ENCODE peak calls at places on chromosome 7, in nine cellular contexts. G is AG04449; R is spleen; F is dorsolateral prefrontal cortex; A is lower lobe of right lung; J is CD4-positive, alpha-beta T cell; Q is kidney epithelial cell; O is sigmoid colon; U is heart right ventricle. B is an unnamed sample.

GRCh38 chr7:128389085-128389814 is 20.5 kb downstream of the IMPDH1 start:
- DNase-seq in A (no peak), O (no peak), Q (no peak), G (no peak), F (no peak), U (no peak), J (no peak), R (no peak), B (no peak)

GRCh38 chr7:45020915-45021314 is 20.9 kb downstream of the CCM2 start:
- DNase-seq in R (no peak), A (no peak), Q (no peak), J (no peak), O (peak), F (no peak), U (no peak), G (no peak), B (no peak)

GRCh38 chr7:148253629-148254028 is 336.9 kb upstream of the C7orf33 start:
- DNase-seq in G (no peak), J (no peak), R (no peak), F (no peak), O (no peak), U (no peak), Q (no peak), A (no peak), B (no peak)

GRCh38 chr7:127782550-127783266 is 130.7 kb downstream of the SND1 start:
- DNase-seq in O (no peak), Q (no peak), U (no peak), J (no peak), R (no peak), G (no peak), A (no peak), F (no peak), B (no peak)

GRCh38 chr7:55477781-55478374 is 94.4 kb downstream of the VOPP1 start:
- DNase-seq in O (no peak), F (no peak), R (peak), Q (peak), U (no peak), G (peak), J (no peak), A (no peak), B (no peak)

GRCh38 chr7:135510603-135511183 is 791 bp upstream of the CNOT4 start:
- DNase-seq in U (no peak), O (no peak), Q (no peak), J (no peak), F (peak), G (no peak), R (no peak), A (no peak), B (no peak)

GRCh38 chr7:22911889-22912288 is 89.2 kb upstream of the TOMM7 start:
- DNase-seq in J (no peak), G (no peak), F (no peak), R (no peak), Q (no peak), U (no peak), O (no peak), A (no peak), B (no peak)

GRCh38 chr7:136000288-136000913 is 23.2 kb upstream of the MTPN start:
- DNase-seq in F (no peak), U (no peak), G (no peak), R (no peak), A (no peak), O (no peak), Q (no peak), J (no peak), B (no peak)

GRCh38 chr7:102094311-102094710 is 192.4 kb upstream of the SH2B2 start:
- DNase-seq in A (no peak), R (no peak), U (no peak), G (peak), J (no peak), F (no peak), Q (no peak), O (no peak), B (no peak)

GRCh38 chr7:7190142-7190541 is 7.8 kb downstream of the C1GALT1 start:
- DNase-seq in O (no peak), J (no peak), G (no peak), R (no peak), A (no peak), F (no peak), U (no peak), Q (no peak), B (no peak)

GRCh38 chr7:150335774-150336112 is 5.7 kb downstream of the RARRES2 start:
- DNase-seq in G (no peak), A (no peak), F (no peak), J (no peak), Q (no peak), U (no peak), O (no peak), R (no peak), B (no peak)

GRCh38 chr7:3482147-3482921 is 181.3 kb downstream of the SDK1 start:
- DNase-seq in J (no peak), R (no peak), A (no peak), Q (no peak), U (no peak), G (no peak), F (no peak), O (no peak), B (no peak)

GRCh38 chr7:48389977-48390376 is 218.7 kb downstream of the ABCA13 start:
- DNase-seq in U (no peak), A (no peak), Q (peak), J (no peak), F (no peak), O (no peak), G (no peak), R (no peak), B (peak)

GRCh38 chr7:73364006-73364728 is 36.2 kb downstream of the FKBP6 start:
- DNase-seq in J (no peak), A (no peak), O (no peak), R (no peak), F (no peak), Q (no peak), G (no peak), U (no peak), B (no peak)

GRCh38 chr7:107723255-107723654 is 20.7 kb upstream of the CBLL1 start:
- DNase-seq in J (no peak), Q (no peak), A (no peak), U (no peak), G (no peak), F (no peak), R (no peak), O (no peak), B (no peak)

GRCh38 chr7:5636914-5637313 is 144.5 kb downstream of the RNF216 start:
- DNase-seq in G (peak), Q (peak), R (peak), U (peak), F (peak), A (no peak), O (peak), J (no peak), B (no peak)

GRCh38 chr7:151819826-151820225 is 57.1 kb downstream of the PRKAG2 start:
- DNase-seq in O (no peak), R (peak), U (no peak), A (no peak), F (no peak), Q (no peak), G (no peak), J (no peak), B (peak)

GRCh38 chr7:13724631-13725566 is 264.6 kb downstream of the ETV1 start:
- DNase-seq in U (no peak), O (no peak), F (no peak), G (no peak), R (no peak), A (no peak), Q (peak), J (no peak), B (no peak)

GRCh38 chr7:132933076-132933466 is 148.8 kb downstream of the CHCHD3 start:
- DNase-seq in G (peak), J (no peak), A (no peak), U (no peak), R (no peak), Q (no peak), F (no peak), O (no peak), B (no peak)

GRCh38 chr7:121313793-121314676 is 14.8 kb upstream of the WNT16 start:
- DNase-seq in U (no peak), F (no peak), A (no peak), J (no peak), O (no peak), R (no peak), Q (peak), G (no peak), B (no peak)

GRCh38 chr7:92044940-92045339 is 89.3 kb downstream of the CYP51A1 start:
- DNase-seq in U (no peak), J (no peak), Q (no peak), F (no peak), R (no peak), A (no peak), G (no peak), O (no peak), B (no peak)

GRCh38 chr7:151607464-151607867 is 87.8 kb upstream of the RHEB start:
- DNase-seq in Q (no peak), F (no peak), R (no peak), U (no peak), J (no peak), G (no peak), O (no peak), A (no peak), B (no peak)

GRCh38 chr7:76260171-76260703 is 42.2 kb upstream of the HSPB1 start:
- DNase-seq in U (no peak), F (no peak), R (no peak), J (peak), O (no peak), Q (no peak), G (no peak), A (no peak), B (no peak)

GRCh38 chr7:3095046-3095445 is 51.4 kb upstream of the CARD11 start:
- DNase-seq in Q (no peak), O (no peak), G (no peak), F (no peak), J (peak), A (peak), U (peak), R (peak), B (peak)

GRCh38 chr7:143391462-143392404 is 10.6 kb downstream of the ZYX start:
- DNase-seq in R (no peak), F (no peak), G (no peak), O (peak), U (peak), J (no peak), A (no peak), Q (no peak), B (no peak)

GRCh38 chr7:157851501-157852067 is 514.8 kb downstream of the DNAJB6 start:
- DNase-seq in U (peak), R (peak), F (no peak), J (peak), G (no peak), A (peak), Q (no peak), O (peak), B (peak)

GRCh38 chr7:144842377-144842851 is 6.6 kb upstream of the TPK1 start:
- DNase-seq in A (peak), U (peak), F (no peak), Q (no peak), G (no peak), O (peak), R (peak), J (no peak), B (peak)

GRCh38 chr7:17722798-17723197 is 217.5 kb downstream of the SNX13 start:
- DNase-seq in U (no peak), O (no peak), J (no peak), F (no peak), Q (no peak), R (no peak), G (no peak), A (no peak), B (no peak)
- TF ChIP-seq CTCF in U (no peak), O (no peak), J (no peak), F (no peak), Q (no peak), R (no peak), G (no peak), A (no peak), B (no peak)

DNA sequence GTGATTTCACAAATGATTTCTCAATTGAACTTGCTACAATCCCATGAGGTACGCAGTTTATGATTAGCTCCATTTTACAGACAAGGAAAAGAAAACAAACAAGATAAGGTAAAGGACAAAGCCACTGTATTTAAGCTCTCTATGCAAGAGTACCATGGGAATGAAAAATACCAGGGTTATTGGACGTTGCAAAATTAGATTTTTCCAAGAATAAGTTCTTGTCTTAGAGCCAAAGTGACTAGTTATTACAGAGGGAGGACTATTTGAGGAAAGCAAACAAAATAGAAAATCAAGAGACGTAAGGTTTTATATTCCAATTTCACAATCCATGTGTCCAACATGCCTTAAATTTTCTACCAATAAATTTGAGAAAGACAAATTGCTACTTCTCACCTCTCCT is 97.9 kb upstream of the PTN start:
- DNase-seq in R (no peak), J (no peak), Q (no peak), A (no peak), G (no peak), U (no peak), O (no peak), F (no peak), B (no peak)
- TF ChIP-seq CTCF in R (no peak), J (no peak), Q (no peak), A (no peak), G (no peak), U (no peak), O (no peak), F (no peak), B (no peak)

GRCh38 chr7:1094870-1095269 is 7.0 kb downstream of the GPER1 start:
- DNase-seq in Q (no peak), O (no peak), J (no peak), U (no peak), A (no peak), F (no peak), R (peak), G (no peak), B (no peak)

GRCh38 chr7:1096156-1097119 is 8.5 kb downstream of the GPER1 start:
- DNase-seq in A (peak), R (peak), F (no peak), U (no peak), O (no peak), Q (no peak), G (no peak), J (no peak), B (no peak)

GRCh38 chr7:1093916-1094508 is 6.1 kb downstream of the GPER1 start:
- DNase-seq in F (no peak), O (no peak), U (no peak), G (no peak), A (no peak), J (no peak), Q (no peak), R (peak), B (no peak)

GRCh38 chr7:1097120-1097504 is 9.2 kb downstream of the GPER1 start:
- DNase-seq in R (peak), Q (no peak), U (no peak), O (no peak), J (no peak), G (no peak), A (no peak), F (no peak), B (no peak)

DNA sequence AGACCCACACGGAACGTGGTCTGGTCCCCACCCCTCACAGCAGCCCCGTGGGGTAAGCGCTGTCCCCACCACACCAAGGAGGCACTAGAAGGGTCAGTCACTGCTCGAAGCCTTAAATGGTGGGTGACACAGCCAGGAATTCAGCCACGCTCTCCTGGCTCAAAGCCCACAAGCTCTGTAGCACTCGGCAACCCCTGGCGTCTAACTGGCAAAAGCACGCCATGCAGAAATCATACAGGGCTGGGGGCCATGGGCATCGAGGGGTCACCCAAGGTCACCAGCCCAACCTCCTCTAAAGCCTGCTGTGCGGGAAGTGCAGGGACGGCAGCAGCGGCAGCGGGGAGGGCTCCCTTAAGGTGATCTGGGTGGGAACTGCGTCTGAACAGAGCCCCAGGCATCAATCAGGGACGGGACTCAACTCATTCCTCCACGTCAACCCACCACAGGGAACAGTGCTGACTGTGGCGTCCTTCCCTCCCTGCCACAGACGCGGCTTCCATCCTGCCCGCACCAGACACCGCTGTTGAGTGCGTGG is 7.8 kb downstream of the GPER1 start:
- DNase-seq in G (no peak), J (no peak), F (no peak), A (no peak), Q (no peak), R (peak), O (no peak), U (peak), B (no peak)
- TF ChIP-seq CTCF in G (no peak), J (no peak), F (no peak), A (no peak), Q (no peak), R (no peak), O (no peak), U (no peak), B (no peak)

GRCh38 chr7:83937930-83938329 is 256.7 kb downstream of the SEMA3A start:
- DNase-seq in A (peak), F (no peak), Q (no peak), O (no peak), G (no peak), R (no peak), U (no peak), J (no peak), B (no peak)

GRCh38 chr7:83931968-83932367 is 262.6 kb downstream of the SEMA3A start:
- DNase-seq in U (no peak), Q (no peak), G (no peak), F (no peak), A (no peak), R (no peak), O (no peak), J (no peak), B (no peak)

GRCh38 chr7:83930262-83930661 is 264.3 kb downstream of the SEMA3A start:
- DNase-seq in J (no peak), Q (no peak), G (no peak), F (no peak), O (no peak), U (no peak), R (no peak), A (no peak), B (no peak)

GRCh38 chr7:83936056-83936703 is 258.4 kb downstream of the SEMA3A start:
- DNase-seq in Q (peak), G (peak), F (peak), O (peak), A (peak), U (peak), J (peak), R (no peak), B (peak)

DNA sequence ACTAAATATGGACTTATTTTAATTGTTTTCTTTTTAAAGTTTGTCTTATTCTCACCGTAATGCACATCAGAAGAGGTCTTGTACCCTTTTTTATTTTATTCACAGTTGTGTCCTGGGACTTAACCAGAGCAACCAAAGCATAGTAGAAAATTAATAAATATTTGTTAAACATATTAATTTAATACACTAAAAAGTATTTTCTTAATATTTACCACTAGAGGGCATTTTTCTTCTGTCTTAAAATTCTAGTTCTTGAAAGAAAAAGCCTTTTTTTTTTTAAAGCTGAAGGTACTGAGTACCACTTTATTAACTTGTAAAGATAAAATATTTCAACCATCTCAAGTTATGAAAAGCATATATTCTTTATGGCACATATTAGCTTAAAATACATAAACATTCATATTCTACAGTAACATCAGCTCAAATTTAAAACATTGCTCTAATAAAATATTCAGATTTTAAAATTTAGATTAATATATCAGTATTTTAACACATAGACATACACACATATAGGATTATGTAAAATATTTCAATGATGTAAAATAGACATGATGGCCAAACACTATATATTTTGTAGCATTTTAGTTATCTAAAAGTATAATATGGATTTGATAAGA is 260.4 kb downstream of the SEMA3A start:
- DNase-seq in F (no peak), J (no peak), G (no peak), A (no peak), O (no peak), U (no peak), R (no peak), Q (no peak), B (no peak)
- TF ChIP-seq CTCF in F (peak), J (no peak), G (no peak), A (peak), O (no peak), U (no peak), R (no peak), Q (peak), B (peak)

GRCh38 chr7:25708211-25708610 is 443.8 kb upstream of the NFE2L3 start:
- DNase-seq in R (no peak), G (no peak), Q (no peak), A (no peak), J (no peak), O (no peak), F (no peak), U (no peak), B (no peak)

GRCh38 chr7:25710954-25711353 is 441.0 kb upstream of the NFE2L3 start:
- DNase-seq in G (no peak), U (no peak), O (no peak), F (no peak), Q (no peak), J (no peak), A (no peak), R (no peak), B (no peak)

GRCh38 chr7:25711940-25712339 is 440.1 kb upstream of the NFE2L3 start:
- DNase-seq in R (no peak), G (no peak), J (no peak), O (no peak), U (no peak), Q (no peak), F (no peak), A (no peak), B (no peak)

GRCh38 chr7:25712500-25712899 is 439.5 kb upstream of the NFE2L3 start:
- DNase-seq in Q (no peak), R (no peak), G (no peak), O (no peak), U (no peak), A (no peak), F (no peak), J (no peak), B (no peak)

DNA sequence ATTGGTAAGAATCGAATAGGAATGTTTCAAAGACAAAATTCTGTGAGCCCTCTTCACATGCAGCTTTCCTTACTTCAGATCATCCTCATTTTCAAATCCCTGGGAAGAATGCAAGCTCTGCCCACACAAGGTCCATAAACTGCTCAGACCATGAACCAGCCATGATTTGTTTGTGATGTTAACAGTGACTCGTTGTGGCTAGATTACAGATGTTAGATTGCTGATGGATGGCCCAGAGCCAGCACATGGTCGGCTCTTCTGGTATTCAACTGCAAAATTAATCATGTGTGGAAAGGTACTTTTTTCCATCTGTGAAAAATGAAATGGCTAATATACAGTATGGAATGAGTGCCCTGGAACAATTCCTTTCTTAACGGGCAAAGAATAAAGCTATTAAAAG is 444.3 kb upstream of the NFE2L3 start:
- DNase-seq in O (no peak), Q (peak), U (no peak), A (no peak), R (no peak), G (no peak), J (no peak), F (no peak), B (no peak)
- TF ChIP-seq CTCF in O (no peak), Q (no peak), U (no peak), A (no peak), R (no peak), G (no peak), J (no peak), F (no peak), B (no peak)

GRCh38 chr7:28144266-28144665 is 36.3 kb downstream of the JAZF1 start:
- DNase-seq in G (no peak), R (no peak), J (no peak), Q (no peak), O (no peak), U (no peak), A (no peak), F (peak), B (no peak)
- TF ChIP-seq CTCF in G (no peak), R (no peak), J (no peak), Q (no peak), O (no peak), U (peak), A (no peak), F (peak), B (peak)

DNA sequence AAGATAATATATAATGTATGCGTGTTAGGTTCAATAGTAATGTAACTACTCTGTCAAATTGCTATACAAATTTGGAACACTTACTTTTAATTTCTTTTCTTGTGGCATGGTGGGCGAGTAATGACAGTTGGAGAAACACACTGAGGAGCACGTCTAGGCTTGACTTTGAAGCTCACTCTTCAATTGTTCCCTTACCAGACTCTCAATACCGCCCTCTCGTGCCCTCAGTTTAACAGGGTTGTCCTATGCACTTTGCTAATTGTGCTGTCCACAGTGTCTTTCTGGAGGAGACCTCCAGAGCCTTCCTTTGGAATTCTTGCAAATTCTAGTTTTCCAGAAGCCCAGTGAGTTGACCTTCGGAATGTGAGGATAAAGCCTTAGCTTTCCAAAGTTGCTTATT is 107.2 kb upstream of the RELN start:
- DNase-seq in O (no peak), A (no peak), F (no peak), G (no peak), R (no peak), Q (no peak), J (no peak), U (no peak), B (no peak)
- TF ChIP-seq CTCF in O (no peak), A (no peak), F (no peak), G (peak), R (no peak), Q (no peak), J (no peak), U (no peak), B (no peak)